ENCODE peak calls at places on chromosomes 2 and 18, in five cellular contexts. D is GM12878, E is HepG2, I is K562, T is H1. X is an unnamed sample.
A peak's percentile ranks its signal among the peaks of the same experiment; 100 is the strongest.

GRCh38 chr2:3654464-3655225 is 3.4 kb upstream of the ALLC start:
- DNase-seq in I (no peak), D (no peak), T (no peak), E (no peak), X (no peak)

GRCh38 chr18:23231340-23232021 is 96.2 kb downstream of the CABLES1 start:
- DNase-seq in T (no peak), I (peak; percentile 23), E (no peak), D (peak; percentile 99), X (no peak)

GRCh38 chr2:109351164-109351756 is 222.3 kb downstream of the SH3RF3 start:
- DNase-seq in T (peak; percentile 33), I (no peak), D (no peak), E (no peak), X (no peak)

GRCh38 chr2:8036366-8036765 is 645.5 kb upstream of the ID2 start:
- DNase-seq in E (no peak), T (no peak), I (no peak), D (no peak), X (no peak)

GRCh38 chr2:180677928-180678327 is 302.5 kb upstream of the UBE2E3 start:
- DNase-seq in D (no peak), T (no peak), E (no peak), I (no peak), X (no peak)

GRCh38 chr2:6986251-6986893 is 69.2 kb downstream of the RNF144A start:
- DNase-seq in T (no peak), I (peak; percentile 19), E (no peak), D (no peak), X (no peak)

GRCh38 chr2:72340665-72341064 is 193.0 kb upstream of the CYP26B1 start:
- DNase-seq in T (no peak), I (no peak), D (no peak), E (no peak), X (no peak)

GRCh38 chr2:190859347-190860297 is 21.0 kb upstream of the GLS start:
- DNase-seq in T (no peak), D (no peak), E (no peak), I (no peak), X (no peak)

GRCh38 chr2:36388472-36388871 is 32.9 kb downstream of the CRIM1 start:
- DNase-seq in D (no peak), I (no peak), T (no peak), E (no peak), X (no peak)

DNA sequence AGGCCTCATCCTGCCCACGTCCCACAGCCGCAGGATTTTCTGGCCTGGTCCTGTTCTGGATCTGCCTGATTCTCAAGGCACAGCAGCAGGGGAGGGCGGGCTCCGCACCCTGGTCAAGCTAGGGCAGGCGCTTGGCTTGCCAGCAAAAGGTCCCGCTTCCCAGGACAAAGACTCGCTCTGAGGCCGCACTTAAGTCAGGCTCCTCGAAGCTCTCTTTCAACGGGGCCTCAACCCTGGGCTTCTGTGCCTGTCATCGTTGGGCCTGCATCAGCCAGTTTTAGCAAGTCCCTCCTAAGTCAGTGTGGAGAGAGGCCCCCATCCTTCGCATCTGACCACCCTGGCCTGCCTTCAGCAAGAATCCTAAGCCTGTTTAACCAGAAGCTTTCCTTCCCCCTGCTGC is 63.0 kb downstream of the SP110 start:
- DNase-seq in E (no peak), I (no peak), T (no peak), D (no peak), X (no peak)
- TF ChIP-seq ATF3 in E (no peak), I (no peak), T (no peak), D (no peak), X (no peak)

DNA sequence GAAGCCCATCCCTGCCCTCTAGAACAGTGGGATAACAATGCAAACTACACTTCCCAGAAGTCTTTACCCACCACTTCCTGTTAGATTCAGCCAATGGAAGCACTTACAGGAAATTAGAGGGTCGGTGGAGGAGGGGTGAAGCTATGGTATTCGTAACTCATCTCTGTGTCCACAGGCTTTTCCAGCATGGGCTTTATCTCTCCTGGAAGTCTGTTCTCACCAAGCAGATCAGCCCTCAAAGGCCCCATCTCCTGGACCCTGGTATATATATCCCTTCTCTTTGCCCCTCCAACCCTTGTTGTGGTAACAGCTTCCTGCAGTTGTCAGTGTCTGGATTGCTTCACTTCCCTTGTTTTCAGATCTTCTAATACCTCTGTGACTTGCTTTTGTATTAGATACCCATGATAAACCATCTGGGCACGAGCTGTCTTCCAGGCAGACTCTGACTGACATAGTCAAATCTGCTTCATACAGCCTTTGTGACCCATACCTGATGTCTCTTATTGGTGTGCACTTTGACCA is 475.0 kb upstream of the POU3F3 start:
- DNase-seq in T (no peak), E (peak; percentile 4), D (no peak), I (peak; percentile 5), X (no peak)
- TF ChIP-seq CREB1 in T (no peak), E (no peak), D (no peak), I (no peak), X (no peak)

GRCh38 chr2:10091182-10091932 is 11.1 kb upstream of the CYS1 start:
- DNase-seq in E (no peak), I (no peak), D (no peak), T (no peak), X (peak; percentile 19)
- TF ChIP-seq MAX in E (no peak), I (no peak), D (no peak), T (no peak), X (no peak)

GRCh38 chr2:15895615-15896500 is 44.5 kb upstream of the MYCN start:
- DNase-seq in I (no peak), D (no peak), T (no peak), E (no peak), X (no peak)

GRCh38 chr2:15899327-15899612 is 41.1 kb upstream of the MYCN start:
- DNase-seq in T (no peak), I (no peak), D (no peak), E (no peak), X (no peak)

GRCh38 chr2:15894459-15895144 is 45.7 kb upstream of the MYCN start:
- DNase-seq in T (no peak), E (no peak), D (no peak), I (no peak), X (no peak)

GRCh38 chr2:15897431-15898098 is 42.8 kb upstream of the MYCN start:
- DNase-seq in T (no peak), I (no peak), D (no peak), E (no peak), X (no peak)

DNA sequence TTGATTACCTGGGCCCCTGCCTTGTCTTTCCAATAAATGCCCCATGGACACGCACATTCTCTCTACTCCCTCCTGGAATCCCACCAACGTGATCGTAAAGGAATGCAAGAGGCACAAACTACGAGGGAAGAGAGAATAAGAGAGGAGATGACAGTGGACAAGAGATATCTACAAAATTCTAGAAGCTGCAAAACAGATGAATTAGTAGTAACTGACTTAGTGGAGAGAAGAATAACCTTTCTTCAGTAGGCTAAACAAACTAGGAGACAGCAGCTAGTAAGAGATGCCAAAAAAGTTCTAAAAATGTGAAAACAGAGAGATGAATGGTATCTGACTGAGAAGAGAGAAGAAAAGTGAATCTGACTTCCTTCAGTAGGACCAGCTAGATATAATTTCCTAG is 43.5 kb upstream of the MYCN start:
- DNase-seq in T (no peak), D (no peak), I (no peak), E (no peak), X (no peak)
- TF ChIP-seq ATF3 in T (no peak), D (no peak), I (no peak), E (no peak), X (no peak)

GRCh38 chr2:168851674-168852320 is 38.4 kb downstream of the SPC25 start:
- DNase-seq in D (no peak), T (no peak), E (no peak), I (peak; percentile 100), X (no peak)
- TF ChIP-seq CREB1 in D (no peak), T (no peak), E (no peak), I (peak; percentile 73), X (no peak)

DNA sequence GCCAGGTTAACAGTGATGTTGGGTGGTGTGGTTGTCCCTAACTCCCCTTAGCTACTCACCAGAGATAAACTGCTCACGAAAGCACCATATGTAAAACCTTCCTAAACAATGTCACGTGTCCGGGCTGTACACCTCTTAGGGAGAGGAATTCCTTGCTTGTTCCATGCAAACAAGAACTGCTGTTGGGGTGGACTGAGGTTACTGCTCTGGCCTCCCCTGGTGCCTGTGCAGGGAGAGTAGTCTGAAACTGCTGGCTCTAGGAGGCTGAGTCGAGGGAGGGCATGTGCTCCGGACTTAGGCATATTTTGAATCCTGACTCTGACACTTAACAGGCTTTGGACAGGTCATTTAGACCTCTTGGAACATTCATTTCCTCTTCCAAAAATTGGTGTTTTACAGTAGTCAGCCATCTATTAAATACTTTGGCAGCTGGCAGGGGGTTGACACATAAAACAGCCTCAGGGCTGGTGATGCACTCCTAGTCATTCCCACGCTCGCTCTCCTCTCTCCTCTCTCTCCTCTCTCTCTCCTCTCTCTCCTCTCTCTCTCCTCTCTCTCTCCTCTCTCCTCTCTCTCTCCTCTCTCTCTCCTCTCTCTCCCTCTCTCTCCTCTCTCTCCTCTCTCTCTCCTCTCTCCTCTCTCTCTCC is 10.6 kb downstream of the THNSL2 start:
- DNase-seq in E (no peak), D (no peak), T (peak; percentile 29), I (no peak), X (no peak)
- TF ChIP-seq MAX in E (no peak), D (no peak), T (no peak), I (no peak), X (no peak)

GRCh38 chr2:215422676-215423075 is 13.2 kb downstream of the FN1 start:
- DNase-seq in I (no peak), D (no peak), T (no peak), E (no peak), X (no peak)

GRCh38 chr2:215419769-215420470 is 15.9 kb downstream of the FN1 start:
- DNase-seq in D (no peak), E (peak; percentile 87), I (no peak), T (no peak), X (no peak)

GRCh38 chr2:215420471-215420935 is 15.4 kb downstream of the FN1 start:
- DNase-seq in T (no peak), E (peak; percentile 92), D (no peak), I (peak; percentile 25), X (no peak)

GRCh38 chr2:215423234-215423633 is 12.6 kb downstream of the FN1 start:
- DNase-seq in I (no peak), E (no peak), T (no peak), D (no peak), X (no peak)

GRCh38 chr2:215421859-215422461 is 13.9 kb downstream of the FN1 start:
- DNase-seq in T (no peak), D (no peak), I (peak; percentile 73), E (no peak), X (no peak)
- TF ChIP-seq ATF3 in T (no peak), D (no peak), I (peak; percentile 47), E (no peak), X (no peak)

X was measured in WTC11.